ENCODE peak calls at places on chromosome 17, in seven cellular contexts. W, K, U, N, F, V and S are unnamed samples.

GRCh38 chr17:61401280-61402072 is 1.8 kb downstream of the TBX2 start:
- DNase-seq in W (peak), K (no peak), U (no peak), N (peak), F (no peak), V (peak), S (no peak)

GRCh38 chr17:22300731-22301352 is 608.5 kb downstream of the KCNJ18 start:
- DNase-seq in W (no peak), K (no peak), U (no peak), N (no peak), F (no peak), V (no peak), S (no peak)

GRCh38 chr17:57109393-57110151 is 24.5 kb downstream of the AKAP1 start:
- DNase-seq in W (peak), K (no peak), U (peak), N (peak), F (no peak), V (peak), S (no peak)

GRCh38 chr17:9231449-9232154 is 210.3 kb downstream of the NTN1 start:
- DNase-seq in W (no peak), K (no peak), U (no peak), N (peak), F (no peak), V (peak), S (no peak)

GRCh38 chr17:74631468-74632195 is 8.1 kb upstream of the CD300E start:
- DNase-seq in W (no peak), K (no peak), U (no peak), N (no peak), F (no peak), V (no peak), S (no peak)

GRCh38 chr17:70190959-70191805 is 21.9 kb downstream of the KCNJ2 start:
- DNase-seq in W (no peak), K (peak), U (peak), N (no peak), F (no peak), V (no peak), S (peak)

GRCh38 chr17:69812240-69812837 is 262.7 kb upstream of the KCNJ16 start:
- DNase-seq in W (no peak), K (no peak), U (peak), N (no peak), F (no peak), V (no peak), S (no peak)

GRCh38 chr17:39240631-39241030 is 14.9 kb upstream of the STAC2 start:
- DNase-seq in W (no peak), K (no peak), U (no peak), N (no peak), F (no peak), V (no peak), S (no peak)

GRCh38 chr17:16342979-16343378 is 10.3 kb downstream of the CENPV start:
- DNase-seq in W (no peak), K (no peak), U (no peak), N (no peak), F (no peak), V (no peak), S (no peak)

GRCh38 chr17:35890774-35891155 is 10.6 kb upstream of the CCL5 start:
- DNase-seq in W (peak), K (no peak), U (no peak), N (no peak), F (no peak), V (no peak), S (no peak)

GRCh38 chr17:74466111-74466784 is at the start of gene CD300A:
- DNase-seq in W (peak), K (no peak), U (no peak), N (peak), F (peak), V (peak), S (no peak)

GRCh38 chr17:17504341-17505140 is 8.3 kb upstream of the RASD1 start:
- DNase-seq in W (no peak), K (no peak), U (no peak), N (no peak), F (no peak), V (peak), S (no peak)

GRCh38 chr17:9924735-9925191 is 19.7 kb upstream of the RCVRN start:
- DNase-seq in W (peak), K (peak), U (peak), N (no peak), F (peak), V (no peak), S (peak)

GRCh38 chr17:30905742-30906100 is 317 bp downstream of the TEFM start:
- DNase-seq in W (peak), K (no peak), U (no peak), N (no peak), F (no peak), V (no peak), S (no peak)

GRCh38 chr17:68847711-68848110 is 107.5 kb downstream of the ABCA8 start:
- DNase-seq in W (no peak), K (no peak), U (no peak), N (no peak), F (no peak), V (no peak), S (no peak)

GRCh38 chr17:42111901-42112551 is 488 bp downstream of the DHX58 start:
- DNase-seq in W (peak), K (no peak), U (peak), N (no peak), F (peak), V (no peak), S (peak)

GRCh38 chr17:15236281-15237105 is 28.6 kb downstream of the PMP22 start:
- DNase-seq in W (peak), K (no peak), U (no peak), N (no peak), F (no peak), V (no peak), S (no peak)

GRCh38 chr17:79775635-79776034 is 2.3 kb upstream of the CBX2 start:
- DNase-seq in W (no peak), K (no peak), U (no peak), N (no peak), F (no peak), V (peak), S (no peak)

GRCh38 chr17:79778504-79779087 is 648 bp downstream of the CBX2 start:
- DNase-seq in W (peak), K (no peak), U (no peak), N (no peak), F (no peak), V (peak), S (no peak)

GRCh38 chr17:79776378-79777165 is 1.4 kb upstream of the CBX2 start:
- DNase-seq in W (no peak), K (no peak), U (no peak), N (no peak), F (no peak), V (peak), S (no peak)

GRCh38 chr17:79777844-79778503 is at the start of gene CBX2:
- DNase-seq in W (peak), K (no peak), U (peak), N (peak), F (peak), V (peak), S (peak)

GRCh38 chr17:79777166-79777843 is 643 bp upstream of the CBX2 start:
- DNase-seq in W (peak), K (no peak), U (no peak), N (peak), F (peak), V (peak), S (no peak)
- TF ChIP-seq CTCF in W (peak), K (peak), U (no peak), N (no peak), F (no peak), V (peak), S (no peak)

GRCh38 chr17:50697663-50698272 is 9.9 kb downstream of the ANKRD40 start:
- DNase-seq in W (no peak), K (no peak), U (no peak), N (no peak), F (peak), V (no peak), S (no peak)
- TF ChIP-seq CTCF in W (peak), K (peak), U (peak), N (no peak), F (no peak), V (peak), S (no peak)

DNA sequence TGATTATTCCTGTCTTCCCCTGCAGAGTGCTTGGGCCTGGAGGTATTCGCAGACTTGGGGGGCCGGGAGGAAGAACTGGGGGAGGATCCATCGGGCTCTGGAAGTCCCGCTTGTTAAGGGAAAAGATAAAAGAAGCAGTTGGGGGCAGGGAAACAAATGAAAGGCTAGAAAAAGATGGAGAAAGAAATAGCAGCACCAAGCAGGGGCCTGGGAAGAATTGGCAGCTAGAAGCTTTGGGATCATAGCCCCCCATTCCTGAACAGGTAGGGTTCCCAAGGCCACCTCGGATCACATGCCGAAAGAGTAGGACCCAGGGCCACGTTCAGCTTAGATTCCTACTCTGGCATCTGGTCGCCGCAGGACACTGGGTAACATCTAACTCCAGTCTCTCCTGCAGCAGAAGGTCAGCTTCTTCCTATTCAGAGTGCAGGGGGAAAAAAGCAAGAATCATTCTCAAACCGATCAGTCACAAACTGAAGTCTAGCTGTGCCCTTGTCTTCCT is 23.6 kb downstream of the ADAM11 start:
- DNase-seq in W (peak), K (no peak), U (no peak), N (no peak), F (no peak), V (peak), S (no peak)
- TF ChIP-seq CTCF in W (no peak), K (no peak), U (no peak), N (no peak), F (no peak), V (no peak), S (no peak)

DNA sequence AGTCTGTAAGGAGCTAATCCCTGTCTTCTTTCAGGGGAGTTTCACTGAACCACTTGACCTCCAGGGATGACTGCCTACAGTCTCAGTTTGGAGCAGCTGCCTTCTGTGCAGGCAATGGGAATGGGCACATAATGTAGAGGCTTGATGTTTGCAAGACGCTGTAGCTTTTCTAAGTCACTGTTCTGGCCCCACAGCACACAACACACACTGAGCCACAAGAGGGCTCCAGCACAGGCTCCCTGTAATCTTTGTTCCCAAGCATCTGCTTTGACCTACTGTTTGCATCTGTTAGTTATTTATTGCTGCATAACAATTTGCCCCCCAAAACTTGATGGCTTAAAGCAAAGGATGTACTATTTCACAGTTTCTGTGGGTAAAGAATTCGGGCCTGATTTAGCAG is 419.0 kb upstream of the ASIC2 start:
- DNase-seq in W (peak), K (no peak), U (no peak), N (no peak), F (no peak), V (no peak), S (no peak)
- TF ChIP-seq CTCF in W (peak), K (peak), U (no peak), N (no peak), F (no peak), V (no peak), S (no peak)

GRCh38 chr17:8080799-8081219 is 6.7 kb downstream of the ALOX12B start:
- DNase-seq in W (peak), K (no peak), U (no peak), N (no peak), F (no peak), V (peak), S (no peak)

GRCh38 chr17:8081876-8082275 is 5.6 kb downstream of the ALOX12B start:
- DNase-seq in W (no peak), K (no peak), U (no peak), N (no peak), F (no peak), V (no peak), S (no peak)

GRCh38 chr17:8079291-8080207 is 8.0 kb downstream of the ALOX12B start:
- DNase-seq in W (peak), K (no peak), U (peak), N (peak), F (peak), V (peak), S (no peak)

GRCh38 chr17:8082312-8082711 is 5.2 kb downstream of the ALOX12B start:
- DNase-seq in W (no peak), K (no peak), U (no peak), N (no peak), F (no peak), V (no peak), S (no peak)

GRCh38 chr17:8080208-8080798 is 7.2 kb downstream of the ALOX12B start:
- DNase-seq in W (no peak), K (no peak), U (no peak), N (no peak), F (no peak), V (no peak), S (no peak)
- TF ChIP-seq CTCF in W (peak), K (no peak), U (no peak), N (no peak), F (no peak), V (no peak), S (no peak)